ENCODE peak calls at places on chromosome 1, in ten cellular contexts. B, U, X, F, Z, K, Y, R, P and N are unnamed samples.

GRCh38 chr1:184747089-184747955 is 7.3 kb downstream of the EDEM3 start:
- DNase-seq in B (no peak), U (no peak), X (no peak), F (no peak), Z (no peak), K (no peak), Y (no peak), R (no peak), P (no peak), N (no peak)

GRCh38 chr1:208951908-208952307 is 631.6 kb upstream of the CAMK1G start:
- DNase-seq in B (no peak), U (peak), X (no peak), F (no peak), Z (no peak), K (no peak), Y (no peak), R (no peak), P (peak), N (no peak)

GRCh38 chr1:151790940-151791651 is 796 bp upstream of the TDRKH start:
- DNase-seq in B (no peak), U (peak), X (no peak), F (no peak), Z (no peak), K (no peak), Y (no peak), R (no peak), P (peak), N (no peak)

GRCh38 chr1:93499075-93499474 is 51.2 kb downstream of the FNBP1L start:
- DNase-seq in B (no peak), U (no peak), X (no peak), F (no peak), Z (no peak), K (no peak), Y (no peak), R (no peak), P (no peak), N (no peak)

GRCh38 chr1:86318431-86318830 is 77.7 kb downstream of the ODF2L start:
- DNase-seq in B (no peak), U (no peak), X (no peak), F (no peak), Z (no peak), K (no peak), Y (no peak), R (no peak), P (no peak), N (no peak)

GRCh38 chr1:157969693-157970485 is 23.6 kb upstream of the KIRREL1 start:
- DNase-seq in B (no peak), U (peak), X (peak), F (no peak), Z (no peak), K (no peak), Y (no peak), R (no peak), P (peak), N (peak)

GRCh38 chr1:113123737-113124136 is 50.7 kb downstream of the LRIG2 start:
- DNase-seq in B (no peak), U (peak), X (no peak), F (no peak), Z (no peak), K (no peak), Y (no peak), R (no peak), P (no peak), N (no peak)

GRCh38 chr1:50894340-50894739 is 65.7 kb downstream of the FAF1 start:
- DNase-seq in B (no peak), U (no peak), X (no peak), F (no peak), Z (no peak), K (no peak), Y (no peak), R (no peak), P (no peak), N (no peak)

GRCh38 chr1:181104790-181105133 is 16.3 kb downstream of the IER5 start:
- DNase-seq in B (no peak), U (peak), X (no peak), F (no peak), Z (peak), K (no peak), Y (no peak), R (peak), P (no peak), N (no peak)